ENCODE peak calls at places on chromosome 11, in nine cellular contexts. W is epithelial cell of esophagus, H is NB4, P is adrenal gland, X is tibial nerve, A is stomach, B is choroid plexus epithelial cell, Q is K562, U is colonic mucosa. M is an unnamed sample.

GRCh38 chr11:6611092-6612007 is 666 bp downstream of the TAF10 start:
- DNase-seq in W (peak), A (no peak), H (peak), P (peak), U (peak), Q (peak), B (peak), X (no peak), M (peak)

GRCh38 chr11:2135648-2136201 is 3.5 kb downstream of the IGF2 start:
- DNase-seq in P (peak), B (no peak), H (no peak), U (no peak), Q (no peak), A (no peak), X (no peak), W (no peak), M (no peak)

GRCh38 chr11:75035911-75036536 is 47.3 kb downstream of the NEU3 start:
- DNase-seq in W (peak), B (no peak), H (peak), P (peak), U (no peak), Q (no peak), X (no peak), A (no peak), M (no peak)

GRCh38 chr11:116510166-116510565 is 262.6 kb downstream of the BUD13 start:
- DNase-seq in W (no peak), A (no peak), U (no peak), B (no peak), H (peak), Q (no peak), P (no peak), X (no peak), M (no peak)

GRCh38 chr11:102446606-102447005 is 6.0 kb downstream of the TMEM123 start:
- DNase-seq in W (peak), P (no peak), H (no peak), X (no peak), A (no peak), B (peak), Q (no peak), U (no peak), M (peak)

GRCh38 chr11:122207505-122207904 is 91.5 kb upstream of the BLID start:
- DNase-seq in P (no peak), H (no peak), A (no peak), U (no peak), B (peak), Q (no peak), X (no peak), W (no peak), M (peak)

GRCh38 chr11:128498846-128499245 is 88.5 kb downstream of the ETS1 start:
- DNase-seq in H (no peak), X (no peak), B (peak), Q (no peak), U (no peak), W (no peak), A (no peak), P (no peak), M (no peak)

GRCh38 chr11:81211050-81211449 is 1522.6 kb downstream of the FAM181B start:
- DNase-seq in B (peak), A (no peak), W (no peak), X (no peak), P (no peak), H (no peak), U (no peak), Q (no peak), M (no peak)

GRCh38 chr11:120863359-120863758 is 160.5 kb upstream of the TBCEL start:
- DNase-seq in P (no peak), X (no peak), B (no peak), Q (no peak), W (peak), A (no peak), H (no peak), U (no peak), M (peak)

GRCh38 chr11:90823446-90823845 is 600.6 kb upstream of the CHORDC1 start:
- DNase-seq in P (no peak), A (no peak), H (no peak), Q (no peak), X (no peak), U (no peak), B (no peak), W (peak), M (no peak)

GRCh38 chr11:43508511-43508918 is 149.8 kb downstream of the TTC17 start:
- DNase-seq in U (no peak), H (peak), P (no peak), Q (no peak), A (no peak), W (peak), X (no peak), B (peak), M (peak)

GRCh38 chr11:118715245-118715807 is 35.9 kb upstream of the TREH start:
- DNase-seq in H (no peak), Q (peak), P (no peak), U (no peak), X (no peak), A (no peak), W (peak), B (no peak), M (peak)
- H3K4me3 ChIP-seq in H (no peak), Q (no peak), P (no peak), U (no peak), X (no peak), A (no peak), W (no peak), B (no peak), M (no peak)

GRCh38 chr11:65739022-65739421 is 18.4 kb upstream of the RNASEH2C start:
- DNase-seq in X (no peak), Q (no peak), B (no peak), P (no peak), U (peak), H (no peak), A (no peak), W (no peak), M (no peak)

GRCh38 chr11:65741185-65741584 is 20.6 kb upstream of the RNASEH2C start:
- DNase-seq in U (no peak), A (no peak), X (no peak), P (no peak), H (no peak), B (no peak), W (no peak), Q (no peak), M (no peak)

GRCh38 chr11:65742353-65742752 is 21.8 kb upstream of the RNASEH2C start:
- DNase-seq in P (no peak), X (no peak), W (no peak), A (no peak), U (no peak), B (no peak), Q (no peak), H (no peak), M (no peak)

GRCh38 chr11:65736810-65737209 is 16.2 kb upstream of the RNASEH2C start:
- DNase-seq in W (no peak), Q (no peak), X (no peak), A (no peak), U (no peak), B (no peak), H (no peak), P (no peak), M (no peak)
- TF ChIP-seq CTCF in W (no peak), Q (no peak), X (no peak), A (no peak), U (no peak), B (no peak), H (no peak), P (no peak), M (no peak)

DNA sequence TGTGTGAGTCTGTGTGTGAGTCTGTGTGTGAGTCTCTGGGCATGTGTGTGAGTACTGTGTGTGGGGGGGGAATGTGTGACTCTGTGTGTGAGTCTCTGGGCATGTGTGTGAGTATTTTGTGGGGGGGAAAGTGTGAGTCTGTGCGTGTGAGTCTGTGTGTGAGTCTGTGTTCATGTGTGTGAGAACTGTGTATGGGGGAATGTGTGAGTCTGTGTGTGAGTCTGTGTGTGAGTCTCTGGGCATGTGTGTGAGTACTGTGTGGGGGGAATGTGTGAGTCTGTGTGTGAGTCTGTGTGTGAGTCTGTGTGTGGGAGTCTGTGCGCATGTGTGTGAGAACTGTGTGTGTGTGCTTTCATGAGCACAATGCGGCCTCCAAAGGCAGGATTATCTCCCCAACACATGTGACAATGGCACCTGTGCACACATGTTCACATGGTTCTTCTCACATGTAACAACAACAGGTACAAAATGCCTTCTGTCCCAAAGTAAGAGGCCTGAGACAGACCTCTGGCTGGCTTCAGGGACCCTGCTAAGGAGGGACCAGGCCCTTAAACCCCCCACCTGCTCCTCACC is 1.6 kb downstream of the CD5 start:
- DNase-seq in U (no peak), H (no peak), X (no peak), B (no peak), A (no peak), P (no peak), W (no peak), Q (no peak), M (no peak)
- H3K4me3 ChIP-seq in U (no peak), H (no peak), X (no peak), B (no peak), A (no peak), P (no peak), W (no peak), Q (no peak), M (no peak)

DNA sequence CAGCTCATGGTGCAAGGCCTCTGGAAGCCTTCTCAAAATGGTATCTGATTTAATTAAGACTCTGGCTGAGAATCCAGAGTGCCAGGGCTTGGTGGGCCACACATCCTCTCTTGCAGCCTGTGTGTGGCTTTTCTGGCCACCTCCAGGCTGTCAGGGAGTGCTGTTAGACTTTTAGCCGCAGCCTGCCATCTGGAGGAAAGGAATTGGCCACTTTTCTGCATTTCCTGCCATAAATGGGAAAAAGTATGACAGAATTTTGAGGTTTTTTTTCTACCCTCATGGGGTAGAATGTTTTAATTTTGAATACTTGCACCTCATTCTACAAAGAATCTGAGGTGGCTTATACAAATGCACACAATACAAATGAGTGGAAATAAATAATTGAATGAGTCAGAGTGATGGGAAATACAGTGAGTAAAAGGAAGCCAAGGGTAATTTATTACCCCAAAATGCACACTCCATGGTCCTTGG is 218.4 kb downstream of the ADAMTS15 start:
- DNase-seq in W (no peak), X (no peak), A (no peak), U (no peak), B (no peak), H (peak), P (no peak), Q (no peak), M (peak)
- TF ChIP-seq CTCF in W (no peak), X (peak), A (no peak), U (no peak), B (no peak), H (no peak), P (no peak), Q (no peak), M (peak)

GRCh38 chr11:132962026-132962425 is 570.3 kb downstream of the OPCML start:
- DNase-seq in Q (no peak), B (peak), U (no peak), P (no peak), W (no peak), A (no peak), H (no peak), X (no peak), M (peak)
- H3K4me3 ChIP-seq in Q (no peak), B (no peak), U (no peak), P (no peak), W (no peak), A (no peak), H (no peak), X (no peak), M (no peak)

GRCh38 chr11:96090711-96091110 is 166.8 kb upstream of the MTMR2 start:
- DNase-seq in P (no peak), X (no peak), U (no peak), W (no peak), H (no peak), B (peak), A (no peak), Q (no peak), M (peak)

GRCh38 chr11:96092511-96092910 is 168.6 kb upstream of the MTMR2 start:
- DNase-seq in P (no peak), Q (no peak), B (no peak), U (no peak), X (no peak), W (no peak), A (no peak), H (no peak), M (no peak)

GRCh38 chr11:96088914-96089313 is 165.0 kb upstream of the MTMR2 start:
- DNase-seq in B (no peak), Q (no peak), U (no peak), X (no peak), H (no peak), A (no peak), P (no peak), W (no peak), M (no peak)

GRCh38 chr11:96094156-96094555 is 170.2 kb upstream of the MTMR2 start:
- DNase-seq in W (no peak), B (no peak), A (no peak), U (no peak), H (no peak), X (no peak), P (no peak), Q (no peak), M (no peak)

GRCh38 chr11:96091476-96091875 is 167.6 kb upstream of the MTMR2 start:
- DNase-seq in X (no peak), W (no peak), P (no peak), A (no peak), H (peak), U (no peak), Q (no peak), B (no peak), M (peak)
- TF ChIP-seq CTCF in X (no peak), W (no peak), P (no peak), A (no peak), H (peak), U (no peak), Q (peak), B (no peak), M (peak)

GRCh38 chr11:47518212-47518959 is 34.5 kb downstream of the CELF1 start:
- DNase-seq in W (no peak), Q (peak), A (no peak), H (no peak), P (no peak), X (no peak), U (no peak), B (no peak), M (no peak)
- H3K4me3 ChIP-seq in W (no peak), Q (no peak), A (no peak), H (no peak), P (no peak), X (no peak), U (no peak), B (no peak), M (no peak)